ENCODE peak calls at places on chromosomes 12 and 14, in seven cellular contexts. Z is K562, R is HepG2, K is H1, J is HCT116, U is GM12878, A is SK-N-SH. X is an unnamed sample.

GRCh38 chr12:12745576-12746211 is 28.5 kb downstream of the CDKN1B start:
- DNase-seq in K (no peak), A (no peak), Z (no peak), R (no peak), J (no peak), U (no peak), X (no peak)

GRCh38 chr14:89507521-89507920 is 90.5 kb upstream of the FOXN3 start:
- DNase-seq in A (no peak), U (peak; percentile 52), R (peak; percentile 32), K (no peak), J (peak; percentile 75), Z (no peak), X (no peak)

GRCh38 chr14:102182901-102183619 is 43.4 kb downstream of the WDR20 start:
- DNase-seq in R (no peak), A (no peak), Z (no peak), K (no peak), U (no peak), J (no peak), X (no peak)

GRCh38 chr12:126051611-126052107 is 986.4 kb downstream of the AACS start:
- DNase-seq in J (no peak), U (no peak), Z (no peak), K (no peak), R (no peak), A (no peak), X (no peak)

GRCh38 chr12:16857456-16857923 is 251.5 kb upstream of the LMO3 start:
- DNase-seq in Z (no peak), A (no peak), J (no peak), R (no peak), U (peak; percentile 64), K (no peak), X (no peak)

GRCh38 chr12:104219908-104220404 is 4.4 kb downstream of the TXNRD1 start:
- DNase-seq in A (peak; percentile 52), J (peak; percentile 97), R (peak; percentile 69), U (no peak), Z (peak; percentile 27), K (no peak), X (peak; percentile 59)

GRCh38 chr12:52231305-52232232 is 1.5 kb upstream of the KRT7 start:
- DNase-seq in A (peak; percentile 21), K (no peak), R (no peak), U (no peak), Z (no peak), J (no peak), X (peak; percentile 74)

GRCh38 chr12:5796171-5797091 is 148.6 kb downstream of the ANO2 start:
- DNase-seq in J (no peak), Z (peak; percentile 51), K (no peak), R (peak; percentile 5), A (peak; percentile 49), U (no peak), X (no peak)

GRCh38 chr12:630656-631632 is 32.3 kb downstream of the NINJ2 start:
- DNase-seq in U (no peak), Z (no peak), A (no peak), R (no peak), K (no peak), J (no peak), X (no peak)

GRCh38 chr12:108454539-108455139 is 60.4 kb upstream of the FICD start:
- DNase-seq in K (no peak), Z (no peak), R (no peak), A (no peak), U (no peak), J (no peak), X (no peak)

GRCh38 chr14:34009956-34010355 is 59.1 kb upstream of the EGLN3 start:
- DNase-seq in R (no peak), Z (no peak), U (no peak), K (no peak), J (no peak), A (no peak), X (no peak)

GRCh38 chr14:103551338-103551762 is 11.1 kb downstream of the BAG5 start:
- DNase-seq in A (peak; percentile 22), Z (no peak), U (no peak), J (no peak), K (no peak), R (no peak), X (no peak)

GRCh38 chr12:118061876-118062791 is 1.2 kb upstream of the WSB2 start:
- DNase-seq in A (peak; percentile 62), J (no peak), R (no peak), U (no peak), Z (peak; percentile 54), K (no peak), X (peak; percentile 86)

GRCh38 chr14:61420326-61420725 is 98.9 kb downstream of the PRKCH start:
- DNase-seq in K (peak; percentile 31), A (no peak), R (no peak), U (no peak), J (peak; percentile 6), Z (no peak), X (no peak)

GRCh38 chr12:51863921-51864700 is 15.6 kb upstream of the FIGNL2 start:
- DNase-seq in A (peak; percentile 77), J (no peak), K (no peak), Z (no peak), U (no peak), R (peak; percentile 35), X (no peak)

GRCh38 chr12:109542014-109542413 is 31.3 kb downstream of the MMAB start:
- DNase-seq in Z (no peak), K (no peak), A (no peak), J (peak; percentile 8), R (no peak), U (no peak), X (no peak)

GRCh38 chr14:22339277-22339676 is 249.7 kb downstream of the DAD1 start:
- DNase-seq in A (no peak), U (no peak), Z (no peak), R (no peak), J (no peak), K (no peak), X (no peak)

GRCh38 chr12:57234233-57234570 is 4.7 kb downstream of the SHMT2 start:
- DNase-seq in A (no peak), Z (no peak), J (no peak), K (no peak), U (no peak), R (no peak), X (no peak)
- TF ChIP-seq JUND in A (no peak), Z (no peak), J (no peak), K (no peak), U (no peak), R (no peak), X (no peak)

DNA sequence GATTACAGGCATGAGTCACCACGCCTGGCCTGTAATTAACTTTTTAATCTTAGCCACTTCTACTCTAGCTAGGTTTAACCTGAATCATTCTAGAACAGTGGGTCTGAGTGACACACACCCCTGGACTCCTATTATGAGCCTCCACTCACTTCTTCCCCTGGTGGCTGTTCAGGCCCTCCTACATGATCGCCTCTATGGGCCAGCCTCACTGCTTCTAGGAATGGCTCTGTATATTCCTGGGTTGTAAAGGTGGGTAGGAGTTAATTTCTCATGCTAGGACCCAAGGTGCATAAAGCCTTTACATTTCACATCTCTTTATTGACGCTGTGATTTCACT is 8.0 kb upstream of the RNU6-8 start:
- DNase-seq in U (no peak), K (no peak), J (peak; percentile 62), A (no peak), Z (no peak), R (no peak), X (no peak)
- TF ChIP-seq JUND in U (no peak), K (no peak), J (no peak), A (no peak), Z (no peak), R (no peak), X (no peak)

DNA sequence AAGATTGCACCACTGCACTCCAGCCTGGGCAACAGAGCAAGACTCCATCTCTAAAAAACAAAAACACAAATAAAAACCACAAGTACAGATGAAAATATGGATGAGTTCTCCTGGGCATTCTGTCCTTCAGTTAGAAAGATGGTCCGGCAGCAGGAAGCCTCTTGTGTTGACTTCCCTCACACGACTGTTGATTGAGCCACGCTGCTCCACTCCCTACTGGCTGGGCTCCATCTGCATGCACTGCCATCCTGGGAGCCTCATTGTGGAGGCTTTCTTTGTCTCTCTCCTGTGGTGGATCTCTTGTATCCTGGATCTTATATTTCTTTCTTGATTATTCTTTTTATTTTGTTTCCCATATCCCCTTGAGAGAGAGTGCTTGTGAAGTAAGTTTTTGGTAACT is 30.8 kb upstream of the TBC1D30 start:
- DNase-seq in U (no peak), A (no peak), K (no peak), Z (no peak), J (no peak), R (no peak), X (peak; percentile 28)
- TF ChIP-seq JUND in U (no peak), A (no peak), K (no peak), Z (no peak), J (no peak), R (no peak), X (no peak)

DNA sequence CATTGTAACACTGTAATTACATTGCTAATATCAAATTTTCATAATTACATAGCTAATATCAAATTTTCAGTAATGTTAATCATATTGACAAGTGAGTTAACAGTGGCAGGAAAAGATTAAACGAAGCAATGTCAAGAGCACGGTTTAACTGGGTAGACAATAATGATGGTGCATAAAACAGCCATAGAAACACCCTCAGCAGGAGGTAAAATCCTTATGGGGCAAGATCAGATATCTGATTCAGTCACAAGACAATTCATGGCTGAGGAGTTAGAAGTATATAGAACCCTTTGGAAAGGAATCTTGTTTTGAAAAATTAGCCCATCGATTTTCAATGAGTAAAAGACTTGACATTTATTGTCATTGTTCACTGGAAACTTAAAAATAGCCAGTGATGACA is 190.6 kb downstream of the SLC2A13 start:
- DNase-seq in Z (no peak), A (no peak), R (no peak), J (no peak), U (no peak), K (no peak), X (no peak)
- TF ChIP-seq JUND in Z (no peak), A (no peak), R (no peak), J (no peak), U (no peak), K (no peak), X (no peak)

DNA sequence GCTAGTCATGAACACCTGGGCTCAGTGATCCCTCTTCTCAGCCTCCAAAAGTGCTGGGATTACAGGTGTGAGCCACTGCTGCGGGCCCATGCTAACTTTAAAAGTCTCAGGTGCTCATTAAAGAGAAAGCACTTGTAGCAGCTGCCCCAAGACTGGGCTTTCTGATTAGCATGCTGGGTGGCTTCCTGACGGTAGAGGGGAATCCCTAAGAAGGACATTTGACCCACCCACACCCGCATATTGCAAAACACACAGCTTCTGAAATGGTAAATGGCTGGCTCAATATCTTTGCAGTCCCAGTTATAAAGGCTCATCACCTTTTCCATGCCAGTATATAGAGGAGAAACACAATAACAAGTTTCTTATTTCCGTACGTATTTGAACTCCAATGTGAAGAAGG is 19.3 kb upstream of the BICD1 start:
- DNase-seq in J (no peak), A (no peak), Z (no peak), U (no peak), R (no peak), K (no peak), X (no peak)
- TF ChIP-seq JUND in J (no peak), A (no peak), Z (no peak), U (no peak), R (no peak), K (no peak), X (no peak)